ENCODE peak calls at places on chromosomes 5 and 9, in seven cellular contexts. W, B, G, H, D, Q and T are unnamed samples.

GRCh38 chr5:151205411-151205810 is 18.5 kb downstream of the CCDC69 start:
- DNase-seq in H (no peak), G (no peak), B (no peak), D (no peak), Q (no peak), W (no peak), T (no peak)

GRCh38 chr5:170517411-170517810 is 13.6 kb downstream of the KCNIP1 start:
- DNase-seq in H (no peak), D (no peak), B (no peak), Q (no peak), W (no peak), G (no peak), T (no peak)

GRCh38 chr5:78553578-78553977 is 95.0 kb downstream of the LHFPL2 start:
- DNase-seq in Q (no peak), H (no peak), D (no peak), G (no peak), W (no peak), B (no peak), T (no peak)

GRCh38 chr9:127166651-127167524 is 44.5 kb upstream of the ANGPTL2 start:
- DNase-seq in D (no peak), G (peak; percentile 75), Q (no peak), B (no peak), H (no peak), W (no peak), T (no peak)

GRCh38 chr9:91131433-91131839 is 230.3 kb downstream of the AUH start:
- DNase-seq in B (no peak), D (peak; percentile 90), G (peak; percentile 97), H (peak; percentile 31), Q (peak; percentile 19), W (peak; percentile 98), T (peak; percentile 88)

GRCh38 chr9:91891915-91892314 is 58.1 kb downstream of the ROR2 start:
- DNase-seq in W (no peak), G (no peak), H (no peak), Q (no peak), B (no peak), D (no peak), T (no peak)

GRCh38 chr5:172694061-172694460 is 53.0 kb downstream of the NEURL1B start:
- DNase-seq in Q (no peak), W (peak; percentile 42), D (no peak), G (peak; percentile 12), B (no peak), H (no peak), T (no peak)

GRCh38 chr5:149288437-149288836 is 16.8 kb downstream of the AFAP1L1 start:
- DNase-seq in G (no peak), H (no peak), D (peak; percentile 41), W (no peak), B (peak; percentile 84), Q (no peak), T (no peak)

GRCh38 chr9:133715295-133715865 is 22.8 kb downstream of the SARDH start:
- DNase-seq in D (peak; percentile 91), Q (no peak), B (no peak), G (no peak), W (peak; percentile 23), H (no peak), T (no peak)

GRCh38 chr9:132125944-132126720 is 35.7 kb upstream of the NTNG2 start:
- DNase-seq in W (no peak), B (no peak), Q (no peak), H (no peak), D (no peak), G (no peak), T (no peak)

GRCh38 chr9:109497193-109498165 is 628 bp downstream of the PTPN3 start:
- DNase-seq in D (no peak), H (peak; percentile 62), B (no peak), G (peak; percentile 77), W (peak; percentile 42), Q (no peak), T (no peak)

GRCh38 chr9:125540497-125540896 is 166.5 kb downstream of the MAPKAP1 start:
- DNase-seq in H (no peak), D (no peak), B (no peak), Q (no peak), W (no peak), G (peak; percentile 74), T (no peak)

GRCh38 chr9:32378993-32379729 is 5.3 kb upstream of the ACO1 start:
- DNase-seq in G (peak; percentile 68), Q (peak; percentile 32), B (peak; percentile 47), D (peak; percentile 89), H (peak; percentile 76), W (peak; percentile 88), T (peak; percentile 83)

GRCh38 chr9:136138566-136138965 is 19.9 kb upstream of the TMEM250 start:
- DNase-seq in D (peak; percentile 7), H (no peak), Q (peak; percentile 17), W (no peak), B (no peak), G (no peak), T (no peak)

GRCh38 chr9:123657099-123657498 is 272.8 kb downstream of the DENND1A start:
- DNase-seq in B (no peak), W (no peak), H (no peak), D (no peak), Q (no peak), G (no peak), T (no peak)

GRCh38 chr9:131095666-131096489 is 453 bp upstream of the AIF1L start:
- DNase-seq in W (peak; percentile 28), Q (no peak), G (no peak), D (peak; percentile 12), H (peak; percentile 81), B (peak; percentile 36), T (no peak)

GRCh38 chr5:106521701-106522100 is 1149.0 kb downstream of the EFNA5 start:
- DNase-seq in W (peak; percentile 91), B (no peak), G (peak; percentile 57), D (peak; percentile 26), Q (no peak), H (peak; percentile 4), T (no peak)

GRCh38 chr5:32249668-32250067 is 63.1 kb downstream of the MTMR12 start:
- DNase-seq in W (no peak), H (no peak), B (no peak), G (no peak), Q (no peak), D (no peak), T (no peak)

GRCh38 chr5:32241034-32241783 is 67.1 kb upstream of the GOLPH3 start:
- DNase-seq in Q (no peak), H (no peak), B (no peak), W (no peak), G (no peak), D (no peak), T (no peak)

GRCh38 chr5:32244017-32244416 is 68.7 kb downstream of the MTMR12 start:
- DNase-seq in D (no peak), G (no peak), W (no peak), B (no peak), H (no peak), Q (no peak), T (no peak)

GRCh38 chr5:32245742-32246141 is 67.0 kb downstream of the MTMR12 start:
- DNase-seq in W (no peak), G (no peak), Q (no peak), D (no peak), H (no peak), B (no peak), T (no peak)
- TF ChIP-seq CTCF in W (no peak), G (no peak), Q (no peak), D (no peak), H (no peak), B (no peak), T (no peak)

GRCh38 chr5:125196479-125197183 is 450.2 kb upstream of the ZNF608 start:
- DNase-seq in W (peak; percentile 43), H (no peak), Q (no peak), G (no peak), B (peak; percentile 31), D (peak; percentile 40), T (no peak)
- H3K4me3 ChIP-seq in W (no peak overlapping the region), H (no peak overlapping the region), Q (no peak overlapping the region), G (no peak overlapping the region), B (no peak overlapping the region), D (no peak overlapping the region), T (no peak overlapping the region)

DNA sequence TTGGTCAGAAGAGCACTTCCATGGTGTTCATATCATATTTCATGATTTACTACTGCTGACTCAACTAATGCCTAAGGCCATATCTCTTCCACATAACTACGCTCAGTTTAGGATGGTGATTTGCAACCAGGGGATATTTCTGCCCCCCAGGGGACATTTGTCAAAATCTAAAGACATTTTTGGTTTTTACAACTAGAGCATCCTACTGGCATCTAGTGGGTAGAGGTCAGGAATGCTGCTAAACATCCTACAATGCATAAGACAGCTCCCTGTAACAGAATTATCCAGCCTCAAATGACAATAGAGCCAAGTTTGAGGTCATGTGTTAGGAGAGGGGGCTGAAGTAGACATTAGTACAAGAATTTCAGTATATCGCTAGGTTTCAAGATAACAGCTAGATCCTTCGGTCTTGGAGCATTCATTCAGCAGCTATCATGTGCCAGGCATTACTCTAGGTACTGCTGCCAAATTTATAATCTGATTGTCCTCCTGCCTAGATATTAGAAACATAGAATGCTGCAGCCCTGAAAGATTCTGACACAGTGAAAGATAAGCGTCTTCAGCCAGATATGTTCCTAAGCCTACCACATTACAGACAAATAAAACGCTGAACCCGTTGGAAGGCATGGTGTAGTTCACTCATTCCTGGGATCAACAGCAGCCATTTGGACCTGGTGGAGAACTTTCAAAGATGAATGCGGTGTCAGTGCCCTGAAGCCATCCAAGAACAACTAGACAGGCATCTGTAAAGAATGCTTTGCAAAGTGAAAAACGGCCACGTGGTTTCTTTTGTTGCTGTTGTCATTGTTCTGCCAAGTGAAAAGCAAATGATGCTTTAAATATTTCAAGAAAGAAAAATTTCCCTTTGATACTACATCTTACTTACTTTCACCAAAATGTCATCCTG is 55.5 kb upstream of the FST start:
- DNase-seq in D (peak; percentile 84), Q (no peak), W (peak; percentile 72), B (no peak), G (peak; percentile 73), H (no peak), T (no peak)
- TF ChIP-seq CTCF in D (no peak), Q (no peak), W (no peak), B (no peak), G (no peak), H (no peak), T (no peak)

GRCh38 chr5:63247651-63248050 is 669.0 kb downstream of the LRRC70 start:
- DNase-seq in H (no peak), Q (no peak), W (no peak), D (no peak), B (no peak), G (no peak), T (no peak)
- H3K4me3 ChIP-seq in H (no peak overlapping the region), Q (no peak overlapping the region), W (no peak overlapping the region), D (no peak overlapping the region), B (no peak overlapping the region), G (no peak overlapping the region), T (no peak overlapping the region)

GRCh38 chr5:20555034-20555433 is 567.0 kb upstream of the CDH18 start:
- DNase-seq in G (no peak), D (peak; percentile 5), W (no peak), H (no peak), Q (no peak), B (no peak), T (no peak)
- TF ChIP-seq CTCF in G (no peak), D (no peak), W (no peak), H (no peak), Q (no peak), B (no peak), T (no peak)

GRCh38 chr9:98101868-98102273 is 17.2 kb downstream of the TRIM14 start:
- DNase-seq in B (no peak), Q (peak; percentile 72), H (no peak), W (no peak), D (no peak), G (no peak), T (no peak)
- H3K4me3 ChIP-seq in B (no peak overlapping the region), Q (peak overlapping the region; percentile 8), H (no peak overlapping the region), W (no peak overlapping the region), D (no peak overlapping the region), G (no peak overlapping the region), T (no peak overlapping the region)

GRCh38 chr5:111756701-111757581 is at the start of gene NREP:
- DNase-seq in D (peak; percentile 97), H (peak; percentile 70), G (peak; percentile 93), B (peak; percentile 92), W (peak; percentile 98), Q (no peak), T (peak; percentile 88)
- TF ChIP-seq CTCF in D (peak; percentile 58), H (no peak), G (peak; percentile 48), B (no peak), W (peak; percentile 37), Q (peak; percentile 5), T (peak; percentile 36)